ENCODE peak calls at places on chromosomes 1 and 21, in four cellular contexts. S is brain microvascular endothelial cell, I is coronary artery, D is pancreas. A is an unnamed sample.

GRCh38 chr1:58824753-58825389 is 41.0 kb upstream of the JUN start:
- DNase-seq in D (peak; percentile 76), I (no peak), S (no peak), A (no peak)

GRCh38 chr1:155113450-155113985 is 14.2 kb upstream of the EFNA1 start:
- DNase-seq in D (no peak), I (no peak), S (no peak), A (no peak)

GRCh38 chr1:247111636-247112478 is 7.7 kb upstream of the ZNF669 start:
- DNase-seq in I (peak; percentile 84), S (no peak), D (peak; percentile 57), A (no peak)

GRCh38 chr1:31936966-31937299 is 1.2 kb downstream of the PTP4A2 start:
- DNase-seq in I (no peak), D (no peak), S (no peak), A (no peak)

GRCh38 chr1:101309334-101310221 is 72.8 kb downstream of the S1PR1 start:
- DNase-seq in S (peak; percentile 40), D (peak; percentile 57), I (no peak), A (no peak)

GRCh38 chr1:33460947-33461629 is 11.4 kb upstream of the ZSCAN20 start:
- DNase-seq in I (no peak), S (no peak), D (peak; percentile 27), A (no peak)

GRCh38 chr1:158087320-158087927 is 93.3 kb upstream of the CD1D start:
- DNase-seq in I (no peak), D (no peak), S (peak; percentile 81), A (no peak)

GRCh38 chr21:33133912-33134311 is 64.0 kb downstream of the OLIG1 start:
- DNase-seq in D (no peak), S (no peak), I (no peak), A (no peak)

GRCh38 chr21:19807231-19807630 is 1191.0 kb upstream of the NCAM2 start:
- DNase-seq in S (no peak), I (no peak), D (no peak), A (no peak)

GRCh38 chr1:161019767-161020572 is 982 bp downstream of the F11R start:
- DNase-seq in S (no peak), D (no peak), I (no peak), A (no peak)

GRCh38 chr1:226809785-226810571 is 60.4 kb upstream of the PSEN2 start:
- DNase-seq in S (no peak), D (no peak), I (no peak), A (no peak)

GRCh38 chr1:116377564-116378529 is 4.8 kb downstream of the ATP1A1 start:
- DNase-seq in I (peak; percentile 83), D (peak; percentile 44), S (peak; percentile 78), A (no peak)

GRCh38 chr1:106768077-106768476 is 288.4 kb upstream of the PRMT6 start:
- DNase-seq in I (no peak), D (no peak), S (peak; percentile 18), A (no peak)

GRCh38 chr1:174007846-174008245 is 14.3 kb downstream of the RC3H1 start:
- DNase-seq in S (no peak), I (no peak), D (no peak), A (no peak)

GRCh38 chr1:186735463-186735862 is 55.2 kb upstream of the PTGS2 start:
- DNase-seq in S (no peak), I (no peak), D (no peak), A (no peak)

GRCh38 chr1:54582566-54583306 is 34.7 kb downstream of the ACOT11 start:
- DNase-seq in I (no peak), S (no peak), D (no peak), A (no peak)

DNA sequence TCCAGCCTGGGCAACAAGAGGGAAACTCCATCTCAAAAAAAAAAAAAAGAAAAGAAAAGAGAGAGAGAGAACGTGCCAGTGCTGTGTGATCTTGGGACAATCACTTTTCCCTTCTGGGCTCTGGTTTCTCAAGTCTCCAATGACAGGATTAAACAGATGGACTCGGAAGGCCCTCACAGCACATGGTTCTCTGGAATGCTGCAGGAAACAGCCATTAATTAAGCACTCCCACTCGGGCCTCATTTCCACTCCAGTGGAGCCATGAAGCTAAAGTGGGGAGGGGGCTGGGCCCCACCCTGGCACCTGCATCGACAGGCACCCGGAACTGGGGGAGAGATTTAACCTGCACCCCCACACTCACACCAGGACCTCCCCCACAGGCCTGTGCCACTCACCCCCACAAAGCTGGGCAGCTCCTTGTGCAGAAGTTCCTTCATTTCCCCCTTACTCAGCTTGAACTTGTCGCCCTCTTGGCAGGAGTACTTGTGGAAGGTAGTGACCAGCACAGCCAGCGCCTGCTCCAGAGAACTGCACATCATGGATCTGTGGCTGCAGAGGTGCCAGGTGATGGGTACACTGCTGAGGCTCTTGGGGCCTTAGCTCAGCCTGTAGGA is 2.2 kb downstream of the S100A2 start:
- DNase-seq in S (no peak), I (no peak), D (no peak), A (no peak)
- H3K27ac ChIP-seq in S (no peak overlapping the region), I (no peak overlapping the region), D (no peak overlapping the region), A (no peak overlapping the region)

GRCh38 chr1:147539122-147539575 is 2.2 kb upstream of the BCL9 start:
- DNase-seq in D (no peak), S (peak; percentile 94), I (no peak), A (no peak)
- H3K27ac ChIP-seq in D (no peak overlapping the region), S (peak overlapping the region; percentile 58), I (peak overlapping the region; percentile 4), A (no peak overlapping the region)

DNA sequence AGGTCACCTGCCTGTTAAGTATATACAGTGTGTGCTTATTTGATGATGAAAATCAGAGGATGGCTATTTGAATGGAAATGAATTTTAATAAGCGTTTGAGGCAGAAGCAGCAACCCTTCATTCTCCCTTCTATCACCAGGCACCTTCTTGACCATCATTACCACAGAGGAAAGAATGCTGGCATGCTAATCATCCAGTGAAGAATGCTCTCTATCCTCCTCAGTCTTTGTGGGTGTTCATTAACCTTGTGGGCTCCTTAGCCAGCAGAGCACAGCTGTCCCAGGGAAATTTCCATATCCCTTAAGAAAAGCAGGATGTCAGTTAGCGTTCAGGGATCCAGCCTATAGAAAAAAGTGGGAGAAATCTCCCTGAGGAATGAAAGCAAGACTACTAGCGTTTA is 428.0 kb upstream of the CAMK1G start:
- DNase-seq in S (no peak), I (no peak), D (no peak), A (no peak)
- H3K27ac ChIP-seq in S (no peak overlapping the region), I (no peak overlapping the region), D (no peak overlapping the region), A (no peak overlapping the region)

GRCh38 chr1:235998812-235999211 is 66.1 kb downstream of the NID1 start:
- DNase-seq in D (no peak), S (no peak), I (peak; percentile 55), A (no peak)
- H3K27ac ChIP-seq in D (no peak overlapping the region), S (peak overlapping the region; percentile 91), I (no peak overlapping the region), A (no peak overlapping the region)

DNA sequence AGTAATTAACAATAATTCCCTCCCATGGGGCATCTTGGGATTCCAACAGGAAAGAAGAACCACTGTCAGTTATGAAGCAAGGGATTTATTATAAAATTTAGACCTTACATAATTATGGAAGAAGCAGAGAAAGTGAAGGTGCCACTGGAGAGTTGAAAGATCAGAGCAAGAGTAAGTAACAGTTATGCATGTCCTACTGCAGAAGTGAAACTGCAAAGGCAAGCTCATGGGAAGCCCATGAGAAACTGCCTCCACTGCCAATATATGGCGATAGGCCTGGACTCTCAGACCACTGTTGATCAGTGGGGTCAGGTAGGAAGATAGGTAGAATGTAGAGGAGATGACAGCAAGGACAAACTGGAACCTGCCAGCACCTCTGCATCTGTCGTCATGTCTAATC is 123.6 kb upstream of the ZNF648 start:
- DNase-seq in D (no peak), S (no peak), I (no peak), A (no peak)
- H3K27ac ChIP-seq in D (no peak overlapping the region), S (no peak overlapping the region), I (no peak overlapping the region), A (no peak overlapping the region)

DNA sequence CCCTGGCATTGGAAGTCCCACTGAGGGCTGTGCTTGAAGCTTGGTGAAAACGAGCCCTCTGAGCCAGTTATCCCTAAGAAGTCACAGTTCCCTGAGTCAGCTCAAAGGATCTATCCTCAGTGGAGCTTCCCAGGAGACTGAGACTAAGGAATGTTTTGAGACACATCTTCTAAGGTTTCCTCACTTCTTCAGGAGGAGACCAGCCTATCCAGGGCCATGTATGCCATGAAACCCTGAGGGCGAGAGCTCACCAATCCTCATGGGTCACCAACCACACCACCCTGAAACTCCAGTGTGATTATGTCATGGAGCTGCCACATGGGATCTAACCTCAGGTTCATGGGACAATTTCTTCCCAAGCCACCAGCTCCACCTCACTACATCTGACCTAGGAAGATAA is 7.6 kb upstream of the TIE1 start:
- DNase-seq in I (no peak), S (no peak), D (no peak), A (no peak)
- H3K27ac ChIP-seq in I (no peak overlapping the region), S (no peak overlapping the region), D (no peak overlapping the region), A (no peak overlapping the region)

GRCh38 chr1:9561429-9561828 is 22.2 kb downstream of the SLC25A33 start:
- DNase-seq in I (no peak), S (peak; percentile 84), D (no peak), A (peak; percentile 100)

GRCh38 chr1:9557624-9558023 is 18.4 kb downstream of the SLC25A33 start:
- DNase-seq in I (no peak), S (no peak), D (no peak), A (no peak)

GRCh38 chr1:9559673-9560072 is 20.4 kb downstream of the SLC25A33 start:
- DNase-seq in S (no peak), D (no peak), I (no peak), A (no peak)

GRCh38 chr1:9555942-9556341 is 16.7 kb downstream of the SLC25A33 start:
- DNase-seq in S (no peak), I (no peak), D (no peak), A (no peak)

GRCh38 chr1:9558271-9558945 is 19.1 kb downstream of the SLC25A33 start:
- DNase-seq in D (no peak), S (no peak), I (no peak), A (no peak)
- H3K27ac ChIP-seq in D (no peak overlapping the region), S (no peak overlapping the region), I (no peak overlapping the region), A (peak overlapping the region; percentile 99)

DNA sequence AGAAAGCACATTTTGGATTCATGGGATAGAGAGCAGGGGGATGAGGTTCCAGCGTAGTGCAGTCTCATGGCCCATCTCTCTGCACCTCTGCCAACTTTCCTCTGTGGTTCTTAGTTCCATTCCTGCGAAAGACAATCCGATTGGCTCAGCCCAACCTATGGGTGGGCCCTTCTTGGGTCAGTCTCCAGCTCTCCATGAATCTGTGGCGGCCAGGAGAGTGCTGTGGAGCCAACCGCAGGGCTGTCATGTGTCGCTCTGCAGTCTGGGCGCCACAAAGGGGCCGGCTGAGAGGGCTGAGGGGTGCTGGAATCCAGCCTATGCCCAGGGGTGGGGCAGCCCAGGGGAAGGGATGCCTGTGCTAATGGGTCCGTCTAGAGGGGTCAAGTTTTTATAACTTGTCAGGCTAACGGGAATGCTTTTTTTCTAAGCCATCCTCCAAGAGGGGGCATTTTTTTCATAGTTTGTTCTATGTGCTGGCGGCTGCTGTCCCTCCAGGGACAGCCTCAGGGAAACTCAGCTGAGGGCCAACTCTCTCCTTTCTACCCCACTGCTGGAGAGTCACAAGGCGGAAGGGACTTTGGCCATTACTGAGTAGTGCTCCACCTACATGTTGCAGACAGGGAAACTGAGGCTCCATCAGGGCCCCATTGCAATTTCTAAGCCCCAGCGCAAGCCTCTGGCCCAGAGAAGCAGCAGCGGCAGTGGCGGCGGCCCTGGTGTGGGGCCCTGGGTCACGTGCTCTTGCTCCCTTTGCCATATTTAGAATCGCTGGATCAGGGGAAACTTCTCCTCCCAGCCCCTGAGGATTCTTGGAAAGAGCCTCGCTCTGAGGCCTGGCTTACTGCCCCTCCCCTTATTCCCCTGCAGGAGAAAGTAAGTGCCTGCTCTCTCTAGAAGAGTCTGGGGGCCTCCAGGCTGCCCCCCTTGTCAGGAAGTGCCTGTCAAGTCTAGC is 23.4 kb downstream of the KCNQ4 start:
- DNase-seq in I (peak; percentile 84), S (no peak), D (no peak), A (no peak)
- H3K27ac ChIP-seq in I (peak overlapping the region; percentile 76), S (no peak overlapping the region), D (no peak overlapping the region), A (no peak overlapping the region)

GRCh38 chr1:9558946-9559545 is 19.8 kb downstream of the SLC25A33 start:
- DNase-seq in D (no peak), S (no peak), I (no peak), A (no peak)
- H3K27ac ChIP-seq in D (no peak overlapping the region), S (no peak overlapping the region), I (no peak overlapping the region), A (peak overlapping the region; percentile 99)

GRCh38 chr1:167477962-167478361 is 40.4 kb downstream of the CD247 start:
- DNase-seq in I (no peak), S (no peak), D (no peak), A (no peak)
- H3K27ac ChIP-seq in I (no peak overlapping the region), S (no peak overlapping the region), D (no peak overlapping the region), A (no peak overlapping the region)

A was measured in SK-N-MC.